ENCODE peak calls at places on chromosomes 6 and 20, in six cellular contexts. E, Z, N, Y, F and A are unnamed samples.

GRCh38 chr20:10218536-10219451 is at the start of gene SNAP25:
- DNase-seq in E (peak), Z (peak), N (peak), Y (peak), F (peak), A (peak)

GRCh38 chr6:157464653-157465535 is 83.9 kb downstream of the ZDHHC14 start:
- DNase-seq in E (no peak), Z (no peak), N (no peak), Y (no peak), F (peak), A (no peak)

GRCh38 chr6:31450736-31451135 is 47.2 kb upstream of the MICB start:
- DNase-seq in E (no peak), Z (no peak), N (no peak), Y (no peak), F (no peak), A (no peak)

GRCh38 chr6:21742238-21742660 is 148.7 kb downstream of the SOX4 start:
- DNase-seq in E (no peak), Z (peak), N (no peak), Y (no peak), F (no peak), A (peak)

GRCh38 chr6:79065232-79065631 is 12.8 kb downstream of the PHIP start:
- DNase-seq in E (no peak), Z (no peak), N (no peak), Y (no peak), F (no peak), A (no peak)

GRCh38 chr6:44828780-44829179 is 441.3 kb downstream of the CDC5L start:
- DNase-seq in E (no peak), Z (no peak), N (no peak), Y (no peak), F (no peak), A (no peak)

GRCh38 chr6:7731289-7731688 is 5.4 kb downstream of the BMP6 start:
- DNase-seq in E (no peak), Z (no peak), N (no peak), Y (no peak), F (no peak), A (no peak)

GRCh38 chr6:104884867-104885517 is 25.3 kb upstream of the HACE1 start:
- DNase-seq in E (peak), Z (no peak), N (no peak), Y (no peak), F (no peak), A (no peak)

GRCh38 chr6:137297887-137298286 is 78.7 kb upstream of the IFNGR1 start:
- DNase-seq in E (no peak), Z (no peak), N (peak), Y (no peak), F (peak), A (no peak)

GRCh38 chr20:4721719-4722118 is at the start of gene PRND:
- DNase-seq in E (no peak), Z (no peak), N (no peak), Y (no peak), F (no peak), A (no peak)

GRCh38 chr6:127586372-127586771 is 9.4 kb downstream of the C6orf58 start:
- DNase-seq in E (no peak), Z (no peak), N (no peak), Y (no peak), F (peak), A (no peak)

GRCh38 chr20:21234816-21235215 is 68.3 kb upstream of the XRN2 start:
- DNase-seq in E (peak), Z (no peak), N (no peak), Y (no peak), F (peak), A (no peak)

GRCh38 chr6:125208625-125209249 is 55.2 kb downstream of the TPD52L1 start:
- DNase-seq in E (no peak), Z (no peak), N (no peak), Y (no peak), F (no peak), A (no peak)

GRCh38 chr20:46552460-46553420 is 2.3 kb upstream of the OCSTAMP start:
- DNase-seq in E (no peak), Z (no peak), N (no peak), Y (no peak), F (no peak), A (no peak)

GRCh38 chr20:55099251-55099650 is 623.9 kb downstream of the DOK5 start:
- DNase-seq in E (no peak), Z (no peak), N (no peak), Y (no peak), F (no peak), A (no peak)